ENCODE peak calls at places on chromosomes 12 and 14, in seven cellular contexts. One of them, this sample, is unnamed.

GRCh38 chr12:9786726-9787339 is 26.1 kb upstream of the CD69 start:
- DNase-seq in HFFc6: no peak
- DNase-seq in Peyer's patch: no peak
- DNase-seq in HCT116: no peak
- DNase-seq in adrenal gland: no peak
- DNase-seq in NCI-H1436: no peak
- DNase-seq in A172: no peak
- DNase-seq in this sample: no peak

GRCh38 chr12:45220366-45220931 is 4.6 kb downstream of the ANO6 start:
- DNase-seq in HFFc6: no peak
- DNase-seq in A172: no peak
- DNase-seq in HCT116: no peak
- DNase-seq in adrenal gland: no peak
- DNase-seq in NCI-H1436: no peak
- DNase-seq in Peyer's patch: no peak
- DNase-seq in this sample: peak; percentile 76

GRCh38 chr12:57853864-57854556 is 7.5 kb upstream of the CTDSP2 start:
- DNase-seq in adrenal gland: no peak
- DNase-seq in HFFc6: peak; percentile 23
- DNase-seq in Peyer's patch: no peak
- DNase-seq in NCI-H1436: no peak
- DNase-seq in HCT116: no peak
- DNase-seq in A172: no peak
- DNase-seq in this sample: no peak

GRCh38 chr14:22887990-22888378 is 5.0 kb downstream of the REM2 start:
- DNase-seq in NCI-H1436: peak; percentile 39
- DNase-seq in HFFc6: no peak
- DNase-seq in adrenal gland: no peak
- DNase-seq in HCT116: no peak
- DNase-seq in A172: no peak
- DNase-seq in Peyer's patch: no peak
- DNase-seq in this sample: no peak

GRCh38 chr12:13950502-13950901 is 30.9 kb downstream of the GRIN2B start:
- DNase-seq in HFFc6: no peak
- DNase-seq in NCI-H1436: no peak
- DNase-seq in HCT116: peak; percentile 7
- DNase-seq in Peyer's patch: no peak
- DNase-seq in adrenal gland: peak; percentile 25
- DNase-seq in A172: no peak
- DNase-seq in this sample: no peak

GRCh38 chr12:26047401-26048226 is 77.2 kb downstream of the BHLHE41 start:
- DNase-seq in HFFc6: no peak
- DNase-seq in HCT116: no peak
- DNase-seq in adrenal gland: no peak
- DNase-seq in NCI-H1436: no peak
- DNase-seq in A172: peak; percentile 9
- DNase-seq in Peyer's patch: no peak
- DNase-seq in this sample: no peak

GRCh38 chr14:61403411-61403810 is 82.0 kb downstream of the PRKCH start:
- DNase-seq in HCT116: no peak
- DNase-seq in NCI-H1436: no peak
- DNase-seq in A172: no peak
- DNase-seq in HFFc6: no peak
- DNase-seq in adrenal gland: no peak
- DNase-seq in Peyer's patch: no peak
- DNase-seq in this sample: no peak

GRCh38 chr12:117805865-117806264 is 162.9 kb downstream of the KSR2 start:
- DNase-seq in adrenal gland: no peak
- DNase-seq in HCT116: no peak
- DNase-seq in Peyer's patch: no peak
- DNase-seq in HFFc6: no peak
- DNase-seq in NCI-H1436: no peak
- DNase-seq in A172: no peak
- DNase-seq in this sample: no peak

GRCh38 chr14:35331605-35332516 is 39.7 kb downstream of the PSMA6 start:
- DNase-seq in adrenal gland: peak; percentile 48
- DNase-seq in NCI-H1436: no peak
- DNase-seq in HCT116: peak; percentile 49
- DNase-seq in A172: no peak
- DNase-seq in HFFc6: no peak
- DNase-seq in Peyer's patch: peak; percentile 72
- DNase-seq in this sample: peak; percentile 91

GRCh38 chr14:105058521-105059034 is 6.7 kb downstream of the GPR132 start:
- DNase-seq in HCT116: no peak
- DNase-seq in adrenal gland: no peak
- DNase-seq in Peyer's patch: no peak
- DNase-seq in HFFc6: no peak
- DNase-seq in NCI-H1436: no peak
- DNase-seq in A172: no peak
- DNase-seq in this sample: no peak

GRCh38 chr12:128820723-128821432 is 2.9 kb downstream of the SLC15A4 start:
- DNase-seq in HFFc6: no peak
- DNase-seq in A172: no peak
- DNase-seq in NCI-H1436: no peak
- DNase-seq in Peyer's patch: no peak
- DNase-seq in adrenal gland: peak; percentile 43
- DNase-seq in HCT116: no peak
- DNase-seq in this sample: no peak

GRCh38 chr14:67240168-67240932 is 885 bp upstream of the PALS1 start:
- DNase-seq in HFFc6: peak; percentile 45
- DNase-seq in A172: no peak
- DNase-seq in NCI-H1436: peak; percentile 2
- DNase-seq in HCT116: no peak
- DNase-seq in adrenal gland: peak; percentile 73
- DNase-seq in Peyer's patch: peak; percentile 85
- DNase-seq in this sample: no peak

GRCh38 chr12:3016191-3016590 is 57.0 kb downstream of the TEAD4 start:
- DNase-seq in NCI-H1436: no peak
- DNase-seq in Peyer's patch: no peak
- DNase-seq in HCT116: no peak
- DNase-seq in HFFc6: no peak
- DNase-seq in adrenal gland: no peak
- DNase-seq in A172: no peak
- DNase-seq in this sample: no peak

GRCh38 chr14:36751116-36751515 is 89.5 kb downstream of the PAX9 start:
- DNase-seq in HCT116: no peak
- DNase-seq in NCI-H1436: no peak
- DNase-seq in adrenal gland: no peak
- DNase-seq in A172: no peak
- DNase-seq in Peyer's patch: no peak
- DNase-seq in HFFc6: no peak
- DNase-seq in this sample: peak; percentile 53

GRCh38 chr14:51498411-51499227 is 153.1 kb upstream of the FRMD6 start:
- DNase-seq in NCI-H1436: no peak
- DNase-seq in A172: no peak
- DNase-seq in HFFc6: no peak
- DNase-seq in Peyer's patch: no peak
- DNase-seq in adrenal gland: peak; percentile 29
- DNase-seq in HCT116: no peak
- DNase-seq in this sample: peak; percentile 52

GRCh38 chr14:67491741-67492504 is 3.4 kb upstream of the TMEM229B start:
- DNase-seq in A172: no peak
- DNase-seq in Peyer's patch: no peak
- DNase-seq in NCI-H1436: no peak
- DNase-seq in HFFc6: no peak
- DNase-seq in HCT116: no peak
- DNase-seq in adrenal gland: no peak
- DNase-seq in this sample: no peak

GRCh38 chr14:59308706-59309105 is 120.2 kb downstream of the DAAM1 start:
- DNase-seq in HCT116: no peak
- DNase-seq in adrenal gland: no peak
- DNase-seq in NCI-H1436: no peak
- DNase-seq in Peyer's patch: no peak
- DNase-seq in A172: no peak
- DNase-seq in HFFc6: no peak
- DNase-seq in this sample: no peak

GRCh38 chr14:56660677-56661389 is 81.2 kb downstream of the TMEM260 start:
- DNase-seq in HCT116: no peak
- DNase-seq in NCI-H1436: no peak
- DNase-seq in adrenal gland: no peak
- DNase-seq in HFFc6: no peak
- DNase-seq in A172: no peak
- DNase-seq in Peyer's patch: no peak
- DNase-seq in this sample: no peak

GRCh38 chr12:132285991-132286681 is 43.3 kb downstream of the GALNT9 start:
- DNase-seq in HCT116: no peak
- DNase-seq in HFFc6: peak; percentile 10
- DNase-seq in Peyer's patch: peak; percentile 61
- DNase-seq in NCI-H1436: no peak
- DNase-seq in A172: peak; percentile 68
- DNase-seq in adrenal gland: peak; percentile 73
- DNase-seq in this sample: no peak

GRCh38 chr14:94157195-94157594 is 16.9 kb upstream of the PPP4R4 start:
- DNase-seq in HFFc6: no peak
- DNase-seq in adrenal gland: no peak
- DNase-seq in Peyer's patch: no peak
- DNase-seq in A172: no peak
- DNase-seq in HCT116: no peak
- DNase-seq in NCI-H1436: no peak
- DNase-seq in this sample: no peak

GRCh38 chr12:19544351-19544750 is 105.1 kb downstream of the AEBP2 start:
- DNase-seq in NCI-H1436: no peak
- DNase-seq in adrenal gland: no peak
- DNase-seq in A172: no peak
- DNase-seq in HFFc6: no peak
- DNase-seq in Peyer's patch: no peak
- DNase-seq in HCT116: no peak
- DNase-seq in this sample: no peak

GRCh38 chr14:42374332-42374731 is 767.7 kb downstream of the LRFN5 start:
- DNase-seq in HCT116: no peak
- DNase-seq in A172: no peak
- DNase-seq in HFFc6: no peak
- DNase-seq in NCI-H1436: no peak
- DNase-seq in Peyer's patch: no peak
- DNase-seq in adrenal gland: no peak
- DNase-seq in this sample: no peak

GRCh38 chr14:88516742-88517418 is 37.9 kb downstream of the PTPN21 start:
- DNase-seq in NCI-H1436: no peak
- DNase-seq in HFFc6: no peak
- DNase-seq in adrenal gland: no peak
- DNase-seq in Peyer's patch: no peak
- DNase-seq in HCT116: no peak
- DNase-seq in A172: no peak
- DNase-seq in this sample: no peak

GRCh38 chr14:34496679-34497513 is 34.9 kb upstream of the SPTSSA start:
- DNase-seq in NCI-H1436: no peak
- DNase-seq in Peyer's patch: peak; percentile 70
- DNase-seq in HCT116: peak; percentile 97
- DNase-seq in adrenal gland: peak; percentile 95
- DNase-seq in HFFc6: peak; percentile 98
- DNase-seq in A172: peak; percentile 89
- DNase-seq in this sample: peak; percentile 91